ENCODE peak calls at places on chromosome 7, in nine cellular contexts. One of them, this sample, is unnamed.

GRCh38 chr7:81140206-81140605 is 221.4 kb upstream of the SEMA3C start:
- DNase-seq in AG08395: no peak
- DNase-seq in fibroblast of gingiva: no peak
- DNase-seq in ACHN: no peak
- DNase-seq in stimulated activated CD4-positive, alpha-beta T cell treated with anti-CD3 and anti-CD28 coated beads, Interleukin-4, amount 100 ng/mL, for 4 hours: no peak
- DNase-seq in BJ: no peak
- DNase-seq in AG04450: no peak
- DNase-seq in T-helper 2 cell: no peak
- DNase-seq in activated naive CD8-positive, alpha-beta T cell treated with anti-CD3 and anti-CD28 coated beads for 36 hours: no peak
- DNase-seq in this sample: no peak

GRCh38 chr7:139876622-139877283 is 47.7 kb downstream of the TBXAS1 start:
- DNase-seq in AG08395: no peak
- DNase-seq in ACHN: peak
- DNase-seq in AG04450: no peak
- DNase-seq in stimulated activated CD4-positive, alpha-beta T cell treated with anti-CD3 and anti-CD28 coated beads, Interleukin-4, amount 100 ng/mL, for 4 hours: no peak
- DNase-seq in T-helper 2 cell: no peak
- DNase-seq in fibroblast of gingiva: no peak
- DNase-seq in activated naive CD8-positive, alpha-beta T cell treated with anti-CD3 and anti-CD28 coated beads for 36 hours: no peak
- DNase-seq in BJ: no peak
- DNase-seq in this sample: no peak

GRCh38 chr7:30038182-30038980 is 10.2 kb downstream of the PLEKHA8 start:
- DNase-seq in BJ: peak
- DNase-seq in AG08395: peak
- DNase-seq in AG04450: no peak
- DNase-seq in stimulated activated CD4-positive, alpha-beta T cell treated with anti-CD3 and anti-CD28 coated beads, Interleukin-4, amount 100 ng/mL, for 4 hours: no peak
- DNase-seq in T-helper 2 cell: no peak
- DNase-seq in ACHN: no peak
- DNase-seq in fibroblast of gingiva: peak
- DNase-seq in activated naive CD8-positive, alpha-beta T cell treated with anti-CD3 and anti-CD28 coated beads for 36 hours: no peak
- DNase-seq in this sample: no peak

GRCh38 chr7:73823257-73823656 is 7.5 kb upstream of the CLDN4 start:
- DNase-seq in AG08395: no peak
- DNase-seq in stimulated activated CD4-positive, alpha-beta T cell treated with anti-CD3 and anti-CD28 coated beads, Interleukin-4, amount 100 ng/mL, for 4 hours: no peak
- DNase-seq in fibroblast of gingiva: no peak
- DNase-seq in T-helper 2 cell: no peak
- DNase-seq in AG04450: no peak
- DNase-seq in activated naive CD8-positive, alpha-beta T cell treated with anti-CD3 and anti-CD28 coated beads for 36 hours: no peak
- DNase-seq in BJ: no peak
- DNase-seq in ACHN: no peak
- DNase-seq in this sample: no peak

GRCh38 chr7:94374231-94374630 is 20.5 kb upstream of the COL1A2 start:
- DNase-seq in fibroblast of gingiva: peak
- DNase-seq in AG08395: peak
- DNase-seq in AG04450: peak
- DNase-seq in stimulated activated CD4-positive, alpha-beta T cell treated with anti-CD3 and anti-CD28 coated beads, Interleukin-4, amount 100 ng/mL, for 4 hours: no peak
- DNase-seq in T-helper 2 cell: no peak
- DNase-seq in ACHN: no peak
- DNase-seq in activated naive CD8-positive, alpha-beta T cell treated with anti-CD3 and anti-CD28 coated beads for 36 hours: no peak
- DNase-seq in BJ: peak
- DNase-seq in this sample: peak

GRCh38 chr7:5629941-5630340 is 151.5 kb downstream of the RNF216 start:
- DNase-seq in activated naive CD8-positive, alpha-beta T cell treated with anti-CD3 and anti-CD28 coated beads for 36 hours: peak
- DNase-seq in stimulated activated CD4-positive, alpha-beta T cell treated with anti-CD3 and anti-CD28 coated beads, Interleukin-4, amount 100 ng/mL, for 4 hours: peak
- DNase-seq in AG08395: peak
- DNase-seq in AG04450: no peak
- DNase-seq in BJ: no peak
- DNase-seq in fibroblast of gingiva: peak
- DNase-seq in ACHN: peak
- DNase-seq in T-helper 2 cell: peak
- DNase-seq in this sample: peak

GRCh38 chr7:150407588-150408392 is 28.7 kb downstream of the ZNF775 start:
- DNase-seq in stimulated activated CD4-positive, alpha-beta T cell treated with anti-CD3 and anti-CD28 coated beads, Interleukin-4, amount 100 ng/mL, for 4 hours: no peak
- DNase-seq in ACHN: no peak
- DNase-seq in activated naive CD8-positive, alpha-beta T cell treated with anti-CD3 and anti-CD28 coated beads for 36 hours: no peak
- DNase-seq in AG04450: no peak
- DNase-seq in BJ: no peak
- DNase-seq in T-helper 2 cell: no peak
- DNase-seq in fibroblast of gingiva: no peak
- DNase-seq in AG08395: no peak
- DNase-seq in this sample: no peak

GRCh38 chr7:124276005-124276606 is 243.2 kb upstream of the TMEM229A start:
- DNase-seq in fibroblast of gingiva: no peak
- DNase-seq in AG08395: peak
- DNase-seq in activated naive CD8-positive, alpha-beta T cell treated with anti-CD3 and anti-CD28 coated beads for 36 hours: no peak
- DNase-seq in AG04450: no peak
- DNase-seq in T-helper 2 cell: peak
- DNase-seq in ACHN: peak
- DNase-seq in stimulated activated CD4-positive, alpha-beta T cell treated with anti-CD3 and anti-CD28 coated beads, Interleukin-4, amount 100 ng/mL, for 4 hours: no peak
- DNase-seq in BJ: no peak
- DNase-seq in this sample: peak

GRCh38 chr7:157139142-157140117 is 704 bp downstream of the UBE3C start:
- DNase-seq in fibroblast of gingiva: peak
- DNase-seq in BJ: no peak
- DNase-seq in ACHN: peak
- DNase-seq in stimulated activated CD4-positive, alpha-beta T cell treated with anti-CD3 and anti-CD28 coated beads, Interleukin-4, amount 100 ng/mL, for 4 hours: peak
- DNase-seq in AG08395: peak
- DNase-seq in AG04450: no peak
- DNase-seq in activated naive CD8-positive, alpha-beta T cell treated with anti-CD3 and anti-CD28 coated beads for 36 hours: peak
- DNase-seq in T-helper 2 cell: peak
- DNase-seq in this sample: no peak

GRCh38 chr7:100835903-100836811 is 8.8 kb upstream of the EPHB4 start:
- DNase-seq in stimulated activated CD4-positive, alpha-beta T cell treated with anti-CD3 and anti-CD28 coated beads, Interleukin-4, amount 100 ng/mL, for 4 hours: no peak
- DNase-seq in activated naive CD8-positive, alpha-beta T cell treated with anti-CD3 and anti-CD28 coated beads for 36 hours: no peak
- DNase-seq in AG08395: no peak
- DNase-seq in AG04450: no peak
- DNase-seq in BJ: no peak
- DNase-seq in ACHN: no peak
- DNase-seq in fibroblast of gingiva: no peak
- DNase-seq in T-helper 2 cell: no peak
- DNase-seq in this sample: peak

GRCh38 chr7:117837841-117838240 is 35.4 kb downstream of the CTTNBP2 start:
- DNase-seq in activated naive CD8-positive, alpha-beta T cell treated with anti-CD3 and anti-CD28 coated beads for 36 hours: no peak
- DNase-seq in AG04450: no peak
- DNase-seq in AG08395: no peak
- DNase-seq in fibroblast of gingiva: no peak
- DNase-seq in T-helper 2 cell: no peak
- DNase-seq in BJ: no peak
- DNase-seq in ACHN: no peak
- DNase-seq in stimulated activated CD4-positive, alpha-beta T cell treated with anti-CD3 and anti-CD28 coated beads, Interleukin-4, amount 100 ng/mL, for 4 hours: no peak
- DNase-seq in this sample: no peak

GRCh38 chr7:136020556-136020955 is 43.4 kb upstream of the MTPN start:
- DNase-seq in AG08395: no peak
- DNase-seq in stimulated activated CD4-positive, alpha-beta T cell treated with anti-CD3 and anti-CD28 coated beads, Interleukin-4, amount 100 ng/mL, for 4 hours: no peak
- DNase-seq in BJ: no peak
- DNase-seq in T-helper 2 cell: no peak
- DNase-seq in ACHN: no peak
- DNase-seq in fibroblast of gingiva: no peak
- DNase-seq in AG04450: no peak
- DNase-seq in activated naive CD8-positive, alpha-beta T cell treated with anti-CD3 and anti-CD28 coated beads for 36 hours: no peak
- DNase-seq in this sample: no peak

GRCh38 chr7:70647801-70648491 is 484.0 kb upstream of the GALNT17 start:
- DNase-seq in activated naive CD8-positive, alpha-beta T cell treated with anti-CD3 and anti-CD28 coated beads for 36 hours: peak
- DNase-seq in T-helper 2 cell: peak
- DNase-seq in stimulated activated CD4-positive, alpha-beta T cell treated with anti-CD3 and anti-CD28 coated beads, Interleukin-4, amount 100 ng/mL, for 4 hours: peak
- DNase-seq in AG04450: no peak
- DNase-seq in AG08395: peak
- DNase-seq in BJ: no peak
- DNase-seq in ACHN: no peak
- DNase-seq in fibroblast of gingiva: no peak
- DNase-seq in this sample: no peak

GRCh38 chr7:46215987-46216567 is 295.0 kb upstream of the IGFBP3 start:
- DNase-seq in AG08395: no peak
- DNase-seq in fibroblast of gingiva: no peak
- DNase-seq in T-helper 2 cell: no peak
- DNase-seq in ACHN: no peak
- DNase-seq in AG04450: no peak
- DNase-seq in activated naive CD8-positive, alpha-beta T cell treated with anti-CD3 and anti-CD28 coated beads for 36 hours: no peak
- DNase-seq in stimulated activated CD4-positive, alpha-beta T cell treated with anti-CD3 and anti-CD28 coated beads, Interleukin-4, amount 100 ng/mL, for 4 hours: no peak
- DNase-seq in BJ: no peak
- DNase-seq in this sample: no peak

This sample was measured in A673.